ENCODE peak calls at places on chromosomes 3 and 15, in eight cellular contexts. One of them, this sample, is unnamed. For H3K4me1, the result is how much of the 10 kb centered on the place peaks cover.

GRCh38 chr3:127761101-127761802 is 61.1 kb downstream of the MGLL start:
- DNase-seq in uterus: no peak
- DNase-seq in right cardiac atrium: no peak
- DNase-seq in SJSA1: no peak
- DNase-seq in right lobe of liver: no peak
- DNase-seq in pancreas: no peak
- DNase-seq in gastrocnemius medialis: no peak
- DNase-seq in stomach: no peak
- DNase-seq in this sample: no peak

GRCh38 chr3:114887806-114888205 is 259.3 kb downstream of the ZBTB20 start:
- DNase-seq in uterus: no peak
- DNase-seq in right cardiac atrium: no peak
- DNase-seq in SJSA1: no peak
- DNase-seq in right lobe of liver: no peak
- DNase-seq in pancreas: no peak
- DNase-seq in gastrocnemius medialis: no peak
- DNase-seq in stomach: no peak
- DNase-seq in this sample: peak

GRCh38 chr3:13211605-13212210 is 138.5 kb upstream of the IQSEC1 start:
- DNase-seq in uterus: no peak
- DNase-seq in right cardiac atrium: no peak
- DNase-seq in SJSA1: no peak
- DNase-seq in right lobe of liver: no peak
- DNase-seq in pancreas: no peak
- DNase-seq in gastrocnemius medialis: no peak
- DNase-seq in stomach: no peak
- DNase-seq in this sample: no peak

GRCh38 chr3:49092948-49093852 is 671 bp downstream of the QRICH1 start:
- DNase-seq in uterus: peak
- DNase-seq in right cardiac atrium: peak
- DNase-seq in SJSA1: peak
- DNase-seq in right lobe of liver: peak
- DNase-seq in pancreas: peak
- DNase-seq in gastrocnemius medialis: peak
- DNase-seq in stomach: peak
- DNase-seq in this sample: peak

GRCh38 chr3:123447749-123448502 is 964 bp downstream of the ADCY5 start:
- DNase-seq in uterus: peak
- DNase-seq in right cardiac atrium: peak
- DNase-seq in SJSA1: peak
- DNase-seq in right lobe of liver: no peak
- DNase-seq in pancreas: no peak
- DNase-seq in gastrocnemius medialis: no peak
- DNase-seq in stomach: peak
- DNase-seq in this sample: no peak

GRCh38 chr3:29532473-29532872 is 251.6 kb downstream of the RBMS3 start:
- DNase-seq in uterus: no peak
- DNase-seq in right cardiac atrium: no peak
- DNase-seq in SJSA1: no peak
- DNase-seq in right lobe of liver: no peak
- DNase-seq in pancreas: no peak
- DNase-seq in gastrocnemius medialis: no peak
- DNase-seq in stomach: no peak
- DNase-seq in this sample: no peak

GRCh38 chr15:62684143-62684808 is 358.3 kb upstream of the TPM1 start:
- DNase-seq in uterus: no peak
- DNase-seq in right cardiac atrium: no peak
- DNase-seq in SJSA1: no peak
- DNase-seq in right lobe of liver: no peak
- DNase-seq in pancreas: no peak
- DNase-seq in gastrocnemius medialis: no peak
- DNase-seq in stomach: no peak
- DNase-seq in this sample: no peak

GRCh38 chr3:126926684-126927404 is 56.1 kb upstream of the PLXNA1 start:
- DNase-seq in uterus: peak
- DNase-seq in right cardiac atrium: peak
- DNase-seq in SJSA1: peak
- DNase-seq in right lobe of liver: no peak
- DNase-seq in pancreas: no peak
- DNase-seq in gastrocnemius medialis: peak
- DNase-seq in stomach: no peak
- DNase-seq in this sample: peak

GRCh38 chr15:101489633-101490407 is at the start of gene PCSK6:
- DNase-seq in uterus: no peak
- DNase-seq in right cardiac atrium: peak
- DNase-seq in SJSA1: no peak
- DNase-seq in right lobe of liver: peak
- DNase-seq in pancreas: no peak
- DNase-seq in gastrocnemius medialis: no peak
- DNase-seq in stomach: peak
- DNase-seq in this sample: no peak

GRCh38 chr3:181888234-181888633 is 176.5 kb downstream of the SOX2 start:
- DNase-seq in uterus: no peak
- DNase-seq in right cardiac atrium: no peak
- DNase-seq in SJSA1: no peak
- DNase-seq in right lobe of liver: no peak
- DNase-seq in pancreas: no peak
- DNase-seq in gastrocnemius medialis: no peak
- DNase-seq in stomach: no peak
- DNase-seq in this sample: no peak

GRCh38 chr3:196287066-196287404 is 491 bp downstream of the PCYT1A start:
- DNase-seq in uterus: no peak
- DNase-seq in right cardiac atrium: no peak
- DNase-seq in SJSA1: no peak
- DNase-seq in right lobe of liver: no peak
- DNase-seq in pancreas: no peak
- DNase-seq in gastrocnemius medialis: no peak
- DNase-seq in stomach: no peak
- DNase-seq in this sample: peak

GRCh38 chr15:73632670-73633058 is 525 bp downstream of the NPTN start:
- DNase-seq in uterus: no peak
- DNase-seq in right cardiac atrium: no peak
- DNase-seq in SJSA1: no peak
- DNase-seq in right lobe of liver: peak
- DNase-seq in pancreas: peak
- DNase-seq in gastrocnemius medialis: peak
- DNase-seq in stomach: peak
- DNase-seq in this sample: no peak

GRCh38 chr15:89781891-89782618 is 5.9 kb downstream of the MESP2 start:
- DNase-seq in uterus: no peak
- DNase-seq in right cardiac atrium: peak
- DNase-seq in SJSA1: peak
- DNase-seq in right lobe of liver: peak
- DNase-seq in pancreas: peak
- DNase-seq in gastrocnemius medialis: no peak
- DNase-seq in stomach: no peak
- DNase-seq in this sample: peak

GRCh38 chr3:56890448-56891083 is 88.8 kb upstream of the ARHGEF3 start:
- DNase-seq in uterus: no peak
- DNase-seq in right cardiac atrium: no peak
- DNase-seq in SJSA1: no peak
- DNase-seq in right lobe of liver: no peak
- DNase-seq in pancreas: no peak
- DNase-seq in gastrocnemius medialis: no peak
- DNase-seq in stomach: no peak
- DNase-seq in this sample: no peak

GRCh38 chr15:99105516-99106341 is 849 bp downstream of the SYNM start:
- DNase-seq in uterus: peak
- DNase-seq in right cardiac atrium: peak
- DNase-seq in SJSA1: peak
- DNase-seq in right lobe of liver: peak
- DNase-seq in pancreas: peak
- DNase-seq in gastrocnemius medialis: peak
- DNase-seq in stomach: peak
- DNase-seq in this sample: peak

GRCh38 chr3:52056521-52056967 is at the start of gene DUSP7:
- DNase-seq in uterus: peak
- DNase-seq in right cardiac atrium: peak
- DNase-seq in SJSA1: peak
- DNase-seq in right lobe of liver: peak
- DNase-seq in pancreas: peak
- DNase-seq in gastrocnemius medialis: peak
- DNase-seq in stomach: peak
- DNase-seq in this sample: peak

GRCh38 chr3:46495901-46496456 is 1.8 kb upstream of the RTP3 start:
- DNase-seq in uterus: no peak
- DNase-seq in right cardiac atrium: no peak
- DNase-seq in SJSA1: peak
- DNase-seq in right lobe of liver: peak
- DNase-seq in pancreas: no peak
- DNase-seq in gastrocnemius medialis: no peak
- DNase-seq in stomach: no peak
- DNase-seq in this sample: peak

GRCh38 chr3:187916072-187916471 is 170.8 kb upstream of the BCL6 start:
- DNase-seq in uterus: no peak
- DNase-seq in right cardiac atrium: no peak
- DNase-seq in SJSA1: no peak
- DNase-seq in right lobe of liver: no peak
- DNase-seq in pancreas: no peak
- DNase-seq in gastrocnemius medialis: no peak
- DNase-seq in stomach: no peak
- DNase-seq in this sample: no peak

GRCh38 chr3:50139718-50140423 is 15.3 kb upstream of the SEMA3F start:
- DNase-seq in uterus: no peak
- DNase-seq in right cardiac atrium: no peak
- DNase-seq in SJSA1: no peak
- DNase-seq in right lobe of liver: no peak
- DNase-seq in pancreas: no peak
- DNase-seq in gastrocnemius medialis: no peak
- DNase-seq in stomach: no peak
- DNase-seq in this sample: no peak
- H3K27ac ChIP-seq in uterus: no peak
- H3K27ac ChIP-seq in right cardiac atrium: no peak
- H3K27ac ChIP-seq in SJSA1: no peak
- H3K27ac ChIP-seq in right lobe of liver: no peak
- H3K27ac ChIP-seq in pancreas: no peak
- H3K27ac ChIP-seq in gastrocnemius medialis: no peak
- H3K27ac ChIP-seq in stomach: no peak
- H3K27ac ChIP-seq in this sample: no peak

DNA sequence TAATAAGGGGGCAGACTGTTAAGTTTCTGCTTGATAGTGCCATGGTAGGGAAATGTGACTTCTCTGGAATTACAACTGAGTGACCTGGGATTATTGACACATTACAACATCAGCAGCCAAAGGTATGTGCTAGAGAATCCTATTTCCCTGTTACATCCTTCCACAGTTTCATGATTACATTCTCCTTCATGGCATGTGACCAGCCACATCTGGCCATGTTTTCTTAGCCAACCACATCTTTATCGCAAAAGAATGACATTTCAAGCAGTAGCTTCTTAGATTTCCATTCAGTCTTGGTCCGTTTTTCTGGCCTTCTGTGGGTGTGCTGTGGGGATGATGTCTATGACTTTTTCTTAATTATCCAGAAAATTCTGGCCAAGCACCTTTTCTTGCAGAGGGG is 45.4 kb upstream of the CTDSPL start:
- DNase-seq in uterus: no peak
- DNase-seq in right cardiac atrium: no peak
- DNase-seq in SJSA1: no peak
- DNase-seq in right lobe of liver: no peak
- DNase-seq in pancreas: no peak
- DNase-seq in gastrocnemius medialis: no peak
- DNase-seq in stomach: no peak
- DNase-seq in this sample: peak
- H3K4me1 ChIP-seq in uterus: under half
- H3K4me1 ChIP-seq in right cardiac atrium: under half
- H3K4me1 ChIP-seq in SJSA1: under half
- H3K4me1 ChIP-seq in right lobe of liver: under half
- H3K4me1 ChIP-seq in pancreas: under half
- H3K4me1 ChIP-seq in gastrocnemius medialis: under half
- H3K4me1 ChIP-seq in stomach: under half
- H3K4me1 ChIP-seq in this sample: under half

GRCh38 chr15:60070838-60071493 is 66.9 kb downstream of the FOXB1 start:
- DNase-seq in uterus: no peak
- DNase-seq in right cardiac atrium: no peak
- DNase-seq in SJSA1: peak
- DNase-seq in right lobe of liver: no peak
- DNase-seq in pancreas: no peak
- DNase-seq in gastrocnemius medialis: no peak
- DNase-seq in stomach: no peak
- DNase-seq in this sample: peak
- H3K27ac ChIP-seq in uterus: no peak
- H3K27ac ChIP-seq in right cardiac atrium: no peak
- H3K27ac ChIP-seq in SJSA1: peak
- H3K27ac ChIP-seq in right lobe of liver: no peak
- H3K27ac ChIP-seq in pancreas: no peak
- H3K27ac ChIP-seq in gastrocnemius medialis: no peak
- H3K27ac ChIP-seq in stomach: no peak
- H3K27ac ChIP-seq in this sample: no peak

GRCh38 chr3:171000281-171000680 is 26.2 kb downstream of the SLC2A2 start:
- DNase-seq in uterus: no peak
- DNase-seq in right cardiac atrium: no peak
- DNase-seq in SJSA1: no peak
- DNase-seq in right lobe of liver: no peak
- DNase-seq in pancreas: no peak
- DNase-seq in gastrocnemius medialis: no peak
- DNase-seq in stomach: no peak
- DNase-seq in this sample: no peak
- H3K4me1 ChIP-seq in uterus: under half
- H3K4me1 ChIP-seq in right cardiac atrium: under half
- H3K4me1 ChIP-seq in SJSA1: under half
- H3K4me1 ChIP-seq in right lobe of liver: under half
- H3K4me1 ChIP-seq in pancreas: half or more
- H3K4me1 ChIP-seq in gastrocnemius medialis: under half
- H3K4me1 ChIP-seq in stomach: under half
- H3K4me1 ChIP-seq in this sample: under half

GRCh38 chr3:130950124-130950523 is 56.2 kb downstream of the ATP2C1 start:
- DNase-seq in uterus: no peak
- DNase-seq in right cardiac atrium: no peak
- DNase-seq in SJSA1: no peak
- DNase-seq in right lobe of liver: no peak
- DNase-seq in pancreas: no peak
- DNase-seq in gastrocnemius medialis: no peak
- DNase-seq in stomach: no peak
- DNase-seq in this sample: no peak
- H3K27ac ChIP-seq in uterus: no peak
- H3K27ac ChIP-seq in right cardiac atrium: no peak
- H3K27ac ChIP-seq in SJSA1: peak
- H3K27ac ChIP-seq in right lobe of liver: no peak
- H3K27ac ChIP-seq in pancreas: no peak
- H3K27ac ChIP-seq in gastrocnemius medialis: no peak
- H3K27ac ChIP-seq in stomach: no peak
- H3K27ac ChIP-seq in this sample: no peak

This sample was measured in fibroblast of lung.